ENCODE peak calls at places on chromosomes 1 and 21, in ten cellular contexts. G is ELR; I is left ventricle myocardium inferior; Q is psoas muscle; F is activated gamma-delta T cell treated with Interleukin-2 at 50 U/mL for 16 hours; U is GM12878; D is SW 1271; S is Calu3; W is naive thymus-derived CD8-positive, alpha-beta T cell; X is RWPE1. R is an unnamed sample.

GRCh38 chr1:200535605-200536004 is 84.9 kb downstream of the KIF14 start:
- DNase-seq in G (peak; percentile 59), I (no peak), Q (no peak), F (no peak), U (no peak), D (peak; percentile 24), S (peak; percentile 63), W (no peak), X (peak; percentile 92), R (peak; percentile 14)

GRCh38 chr1:74629283-74629682 is 44.3 kb downstream of the ERICH3 start:
- DNase-seq in G (no peak), I (no peak), Q (no peak), F (no peak), U (no peak), D (no peak), S (no peak), W (no peak), X (no peak), R (no peak)

GRCh38 chr21:46080171-46081021 is 17.5 kb upstream of the COL6A2 start:
- DNase-seq in G (no peak), I (peak; percentile 75), Q (peak; percentile 66), F (no peak), U (no peak), D (no peak), S (no peak), W (no peak), X (no peak), R (no peak)

GRCh38 chr1:66402194-66402593 is 131.8 kb upstream of the SGIP1 start:
- DNase-seq in G (no peak), I (peak; percentile 80), Q (peak; percentile 91), F (no peak), U (peak; percentile 87), D (no peak), S (no peak), W (peak; percentile 63), X (no peak), R (peak; percentile 37)

GRCh38 chr1:151837841-151838490 is 1.7 kb downstream of the C2CD4D start:
- DNase-seq in G (peak; percentile 40), I (no peak), Q (peak; percentile 57), F (no peak), U (no peak), D (no peak), S (no peak), W (no peak), X (no peak), R (no peak)

GRCh38 chr21:32566990-32567389 is 18.3 kb downstream of the TCP10L start:
- DNase-seq in G (no peak), I (no peak), Q (no peak), F (no peak), U (no peak), D (no peak), S (no peak), W (no peak), X (no peak), R (no peak)

GRCh38 chr1:42765832-42766722 is 751 bp downstream of the P3H1 start:
- DNase-seq in G (peak; percentile 91), I (peak; percentile 32), Q (no peak), F (peak; percentile 29), U (no peak), D (peak; percentile 83), S (peak; percentile 29), W (peak; percentile 68), X (peak; percentile 50), R (no peak)

GRCh38 chr1:216793303-216793702 is 70.1 kb upstream of the ESRRG start:
- DNase-seq in G (peak; percentile 12), I (no peak), Q (no peak), F (no peak), U (no peak), D (no peak), S (no peak), W (no peak), X (no peak), R (no peak)

GRCh38 chr1:222276062-222276461 is 271.8 kb downstream of the HHIPL2 start:
- DNase-seq in G (no peak), I (no peak), Q (no peak), F (no peak), U (no peak), D (no peak), S (no peak), W (no peak), X (no peak), R (no peak)

GRCh38 chr1:76494807-76495206 is 372.5 kb upstream of the ST6GALNAC5 start:
- DNase-seq in G (peak; percentile 4), I (no peak), Q (no peak), F (no peak), U (peak; percentile 45), D (no peak), S (no peak), W (no peak), X (no peak), R (no peak)

GRCh38 chr1:110594466-110595076 is 11.6 kb downstream of the KCNA2 start:
- DNase-seq in G (no peak), I (no peak), Q (no peak), F (no peak), U (no peak), D (no peak), S (no peak), W (no peak), X (no peak), R (no peak)

GRCh38 chr1:19260211-19261138 is 8.9 kb downstream of the MRTO4 start:
- DNase-seq in G (peak; percentile 95), I (no peak), Q (no peak), F (no peak), U (no peak), D (no peak), S (no peak), W (no peak), X (peak; percentile 70), R (no peak)

GRCh38 chr1:152513081-152513480 is 1.2 kb upstream of the CRCT1 start:
- DNase-seq in G (no peak), I (no peak), Q (no peak), F (no peak), U (no peak), D (no peak), S (no peak), W (no peak), X (no peak), R (no peak)

GRCh38 chr1:21384620-21385019 is 55.3 kb upstream of the NBPF3 start:
- DNase-seq in G (no peak), I (no peak), Q (no peak), F (no peak), U (peak; percentile 72), D (no peak), S (no peak), W (no peak), X (no peak), R (no peak)

GRCh38 chr1:171355727-171356126 is 41.7 kb downstream of the FMO4 start:
- DNase-seq in G (peak; percentile 47), I (no peak), Q (no peak), F (no peak), U (no peak), D (no peak), S (no peak), W (no peak), X (no peak), R (no peak)

GRCh38 chr1:46487818-46488218 is 1.8 kb upstream of the DMBX1 start:
- DNase-seq in G (peak; percentile 35), I (no peak), Q (no peak), F (no peak), U (no peak), D (no peak), S (peak; percentile 28), W (no peak), X (no peak), R (no peak)

GRCh38 chr1:2786329-2787162 is 14.9 kb downstream of the TTC34 start:
- DNase-seq in G (no peak), I (peak; percentile 45), Q (peak; percentile 60), F (peak; percentile 73), U (no peak), D (no peak), S (peak; percentile 42), W (peak; percentile 86), X (no peak), R (no peak)

GRCh38 chr1:87362834-87363426 is 34.2 kb downstream of the LMO4 start:
- DNase-seq in G (no peak), I (no peak), Q (no peak), F (no peak), U (no peak), D (no peak), S (no peak), W (no peak), X (no peak), R (no peak)

GRCh38 chr1:8263806-8264205 is 54.1 kb upstream of the SLC45A1 start:
- DNase-seq in G (no peak), I (no peak), Q (no peak), F (no peak), U (no peak), D (no peak), S (no peak), W (no peak), X (no peak), R (no peak)

GRCh38 chr21:45699966-45700365 is 56.4 kb downstream of the PCBP3 start:
- DNase-seq in G (peak; percentile 6), I (no peak), Q (no peak), F (no peak), U (no peak), D (no peak), S (no peak), W (no peak), X (no peak), R (no peak)

GRCh38 chr1:45302505-45303331 is 24.0 kb upstream of the HPDL start:
- DNase-seq in G (no peak), I (peak; percentile 23), Q (no peak), F (no peak), U (no peak), D (no peak), S (no peak), W (no peak), X (no peak), R (no peak)

GRCh38 chr21:46160563-46161179 is 5.3 kb upstream of the FTCD start:
- DNase-seq in G (no peak), I (no peak), Q (peak; percentile 48), F (no peak), U (no peak), D (no peak), S (no peak), W (no peak), X (no peak), R (peak; percentile 48)

GRCh38 chr1:21153336-21153735 is 23.4 kb downstream of the EIF4G3 start:
- DNase-seq in G (no peak), I (no peak), Q (no peak), F (no peak), U (no peak), D (no peak), S (no peak), W (no peak), X (no peak), R (no peak)

GRCh38 chr1:218350909-218351616 is 5.9 kb downstream of the TGFB2 start:
- DNase-seq in G (peak; percentile 58), I (no peak), Q (no peak), F (no peak), U (no peak), D (no peak), S (no peak), W (no peak), X (no peak), R (no peak)

GRCh38 chr1:174174461-174175329 is 15.4 kb downstream of the RABGAP1L start:
- DNase-seq in G (no peak), I (no peak), Q (no peak), F (no peak), U (no peak), D (no peak), S (no peak), W (no peak), X (no peak), R (no peak)

GRCh38 chr1:112575154-112575804 is 43.7 kb downstream of the ST7L start:
- DNase-seq in G (peak; percentile 96), I (no peak), Q (no peak), F (no peak), U (no peak), D (peak; percentile 45), S (no peak), W (no peak), X (peak; percentile 66), R (peak; percentile 19)

GRCh38 chr1:7478797-7479499 is 292.1 kb upstream of the VAMP3 start:
- DNase-seq in G (peak; percentile 56), I (peak; percentile 86), Q (no peak), F (no peak), U (no peak), D (no peak), S (no peak), W (no peak), X (no peak), R (peak; percentile 74)

GRCh38 chr1:155984341-155984740 is 6.0 kb upstream of the ARHGEF2 start:
- DNase-seq in G (no peak), I (no peak), Q (no peak), F (no peak), U (no peak), D (no peak), S (no peak), W (no peak), X (no peak), R (no peak)